ENCODE peak calls at places on chromosomes 7 and 10, in five cellular contexts. One of them, this sample, is unnamed.
A peak's percentile ranks its signal among the peaks of the same experiment; 100 is the strongest.

GRCh38 chr7:102453319-102453718 is 11.3 kb downstream of the ALKBH4 start:
- DNase-seq in HepG2: no peak
- DNase-seq in ovary: no peak
- DNase-seq in transverse colon: no peak
- DNase-seq in esophagus muscularis mucosa: no peak
- DNase-seq in this sample: no peak

GRCh38 chr7:77351539-77352004 is 64.6 kb downstream of the GSAP start:
- DNase-seq in HepG2: no peak
- DNase-seq in ovary: no peak
- DNase-seq in transverse colon: peak; percentile 32
- DNase-seq in esophagus muscularis mucosa: peak; percentile 89
- DNase-seq in this sample: no peak

GRCh38 chr7:13778967-13779366 is 210.5 kb downstream of the ETV1 start:
- DNase-seq in HepG2: no peak
- DNase-seq in ovary: no peak
- DNase-seq in transverse colon: no peak
- DNase-seq in esophagus muscularis mucosa: no peak
- DNase-seq in this sample: no peak

GRCh38 chr7:49791089-49791741 is 17.8 kb downstream of the VWC2 start:
- DNase-seq in HepG2: peak; percentile 28
- DNase-seq in ovary: no peak
- DNase-seq in transverse colon: peak; percentile 26
- DNase-seq in esophagus muscularis mucosa: peak; percentile 77
- DNase-seq in this sample: no peak

GRCh38 chr10:3045471-3046209 is 21.7 kb upstream of the PFKP start:
- DNase-seq in HepG2: peak; percentile 27
- DNase-seq in ovary: peak; percentile 78
- DNase-seq in transverse colon: peak; percentile 37
- DNase-seq in esophagus muscularis mucosa: peak; percentile 95
- DNase-seq in this sample: peak; percentile 76

GRCh38 chr7:6614941-6615737 is at the start of gene ZNF853:
- DNase-seq in HepG2: no peak
- DNase-seq in ovary: peak; percentile 70
- DNase-seq in transverse colon: no peak
- DNase-seq in esophagus muscularis mucosa: no peak
- DNase-seq in this sample: no peak

GRCh38 chr7:101924171-101924570 is 106.7 kb downstream of the CUX1 start:
- DNase-seq in HepG2: no peak
- DNase-seq in ovary: no peak
- DNase-seq in transverse colon: no peak
- DNase-seq in esophagus muscularis mucosa: no peak
- DNase-seq in this sample: peak; percentile 83

GRCh38 chr7:18684899-18685298 is 189.3 kb downstream of the HDAC9 start:
- DNase-seq in HepG2: no peak
- DNase-seq in ovary: no peak
- DNase-seq in transverse colon: no peak
- DNase-seq in esophagus muscularis mucosa: no peak
- DNase-seq in this sample: no peak

GRCh38 chr7:133290676-133291332 is 37.9 kb downstream of the EXOC4 start:
- DNase-seq in HepG2: no peak
- DNase-seq in ovary: no peak
- DNase-seq in transverse colon: no peak
- DNase-seq in esophagus muscularis mucosa: no peak
- DNase-seq in this sample: no peak

GRCh38 chr10:45673074-45673628 is 579 bp upstream of the ZFAND4 start:
- DNase-seq in HepG2: peak; percentile 37
- DNase-seq in ovary: no peak
- DNase-seq in transverse colon: peak; percentile 23
- DNase-seq in esophagus muscularis mucosa: no peak
- DNase-seq in this sample: no peak

GRCh38 chr10:45675388-45675787 is 2.8 kb upstream of the ZFAND4 start:
- DNase-seq in HepG2: no peak
- DNase-seq in ovary: no peak
- DNase-seq in transverse colon: no peak
- DNase-seq in esophagus muscularis mucosa: no peak
- DNase-seq in this sample: no peak

DNA sequence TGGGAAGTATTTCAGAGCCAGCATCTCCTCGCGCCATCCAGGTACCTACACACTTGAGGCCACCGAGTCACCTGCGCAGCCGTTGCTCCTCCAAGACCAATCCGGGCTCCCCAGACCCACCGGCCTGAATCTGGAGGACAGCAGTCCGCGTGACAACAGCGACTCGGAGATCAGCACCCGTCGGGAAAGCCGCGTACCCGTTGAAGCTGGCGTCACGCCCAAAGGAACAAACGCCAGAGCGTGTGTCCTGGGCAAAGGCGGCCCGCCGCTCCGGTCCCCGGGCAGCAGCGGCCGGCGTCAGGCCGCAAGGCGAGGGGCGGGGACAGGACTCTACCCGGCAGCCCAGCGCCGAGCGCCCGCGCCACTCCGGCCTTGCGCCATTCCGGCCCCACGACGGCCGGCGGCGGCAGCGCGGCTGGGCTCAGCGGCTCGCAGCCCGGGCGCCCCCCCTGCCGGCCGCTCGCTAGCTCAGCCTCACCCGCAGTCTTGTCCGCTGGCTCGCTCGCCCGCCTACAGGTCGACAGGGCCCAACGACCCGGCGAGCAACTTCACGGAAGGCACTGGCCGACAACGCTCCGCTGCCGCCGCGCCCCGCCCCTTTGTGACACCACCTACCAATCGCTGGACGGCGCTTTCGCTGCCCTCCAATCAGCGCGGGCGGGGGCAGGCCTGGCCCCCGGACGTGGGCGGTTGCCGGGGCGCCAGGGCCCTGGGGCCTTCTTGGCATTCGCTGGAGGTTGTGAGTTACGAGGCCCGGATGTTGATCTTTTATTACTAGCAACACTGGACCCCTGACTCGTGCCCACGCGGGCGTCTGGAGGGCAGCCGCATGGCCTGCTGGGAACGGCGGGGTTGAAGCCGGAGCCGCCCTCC is at the start of gene ZFAND4:
- DNase-seq in HepG2: peak; percentile 93
- DNase-seq in ovary: peak; percentile 94
- DNase-seq in transverse colon: peak; percentile 98
- DNase-seq in esophagus muscularis mucosa: peak; percentile 99
- DNase-seq in this sample: peak; percentile 99
- TF ChIP-seq POLR2A in HepG2: peak; percentile 55
- TF ChIP-seq POLR2A in ovary: peak; percentile 63
- TF ChIP-seq POLR2A in transverse colon: peak; percentile 45
- TF ChIP-seq POLR2A in esophagus muscularis mucosa: no peak
- TF ChIP-seq POLR2A in this sample: no peak

GRCh38 chr7:5088906-5089305 is 43.2 kb downstream of the RBAK start:
- DNase-seq in HepG2: no peak
- DNase-seq in ovary: no peak
- DNase-seq in transverse colon: no peak
- DNase-seq in esophagus muscularis mucosa: no peak
- DNase-seq in this sample: no peak

GRCh38 chr7:5077740-5078139 is 32.1 kb downstream of the RBAK start:
- DNase-seq in HepG2: no peak
- DNase-seq in ovary: no peak
- DNase-seq in transverse colon: no peak
- DNase-seq in esophagus muscularis mucosa: no peak
- DNase-seq in this sample: no peak

GRCh38 chr7:5082806-5083205 is 37.1 kb downstream of the RBAK start:
- DNase-seq in HepG2: no peak
- DNase-seq in ovary: no peak
- DNase-seq in transverse colon: no peak
- DNase-seq in esophagus muscularis mucosa: no peak
- DNase-seq in this sample: no peak

GRCh38 chr7:5086256-5086655 is 40.6 kb downstream of the RBAK start:
- DNase-seq in HepG2: no peak
- DNase-seq in ovary: no peak
- DNase-seq in transverse colon: no peak
- DNase-seq in esophagus muscularis mucosa: no peak
- DNase-seq in this sample: no peak

DNA sequence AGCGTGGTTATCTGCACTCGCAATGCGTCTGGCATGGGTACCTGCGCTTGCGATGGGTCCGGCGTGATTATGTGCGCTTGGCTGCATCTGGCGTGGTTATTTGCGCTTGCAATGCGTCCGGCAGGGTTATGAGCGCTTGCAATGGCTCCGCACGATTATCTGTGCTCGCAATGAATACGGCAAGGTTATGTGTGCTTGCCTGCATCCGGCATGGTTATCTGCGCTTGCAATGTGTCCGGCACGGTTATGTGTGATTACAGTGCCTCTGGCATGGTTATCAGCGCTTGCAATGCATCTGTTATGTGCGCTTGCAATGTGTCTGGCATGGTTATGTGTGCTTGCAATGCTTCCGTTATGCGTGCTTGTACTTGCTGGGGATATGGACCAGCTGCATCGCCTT is 37.6 kb downstream of the RBAK start:
- DNase-seq in HepG2: no peak
- DNase-seq in ovary: no peak
- DNase-seq in transverse colon: no peak
- DNase-seq in esophagus muscularis mucosa: no peak
- DNase-seq in this sample: no peak
- TF ChIP-seq EP300 in HepG2: no peak
- TF ChIP-seq EP300 in ovary: no peak
- TF ChIP-seq EP300 in transverse colon: no peak
- TF ChIP-seq EP300 in esophagus muscularis mucosa: no peak
- TF ChIP-seq EP300 in this sample: no peak

GRCh38 chr7:143263266-143264195 is at the start of gene GSTK1:
- DNase-seq in HepG2: peak; percentile 66
- DNase-seq in ovary: peak; percentile 81
- DNase-seq in transverse colon: peak; percentile 89
- DNase-seq in esophagus muscularis mucosa: peak; percentile 94
- DNase-seq in this sample: peak; percentile 90
- TF ChIP-seq POLR2A in HepG2: peak; percentile 98
- TF ChIP-seq POLR2A in ovary: no peak
- TF ChIP-seq POLR2A in transverse colon: peak; percentile 92
- TF ChIP-seq POLR2A in esophagus muscularis mucosa: peak; percentile 50
- TF ChIP-seq POLR2A in this sample: peak; percentile 87

GRCh38 chr10:88063861-88064521 is 200.6 kb downstream of the PTEN start:
- DNase-seq in HepG2: no peak
- DNase-seq in ovary: no peak
- DNase-seq in transverse colon: no peak
- DNase-seq in esophagus muscularis mucosa: no peak
- DNase-seq in this sample: no peak

GRCh38 chr10:88065384-88066049 is 202.1 kb downstream of the PTEN start:
- DNase-seq in HepG2: no peak
- DNase-seq in ovary: no peak
- DNase-seq in transverse colon: no peak
- DNase-seq in esophagus muscularis mucosa: no peak
- DNase-seq in this sample: no peak

GRCh38 chr10:88066319-88066718 is 202.9 kb downstream of the PTEN start:
- DNase-seq in HepG2: no peak
- DNase-seq in ovary: no peak
- DNase-seq in transverse colon: no peak
- DNase-seq in esophagus muscularis mucosa: no peak
- DNase-seq in this sample: no peak

GRCh38 chr10:88062798-88063472 is 199.5 kb downstream of the PTEN start:
- DNase-seq in HepG2: peak; percentile 56
- DNase-seq in ovary: no peak
- DNase-seq in transverse colon: no peak
- DNase-seq in esophagus muscularis mucosa: no peak
- DNase-seq in this sample: no peak

DNA sequence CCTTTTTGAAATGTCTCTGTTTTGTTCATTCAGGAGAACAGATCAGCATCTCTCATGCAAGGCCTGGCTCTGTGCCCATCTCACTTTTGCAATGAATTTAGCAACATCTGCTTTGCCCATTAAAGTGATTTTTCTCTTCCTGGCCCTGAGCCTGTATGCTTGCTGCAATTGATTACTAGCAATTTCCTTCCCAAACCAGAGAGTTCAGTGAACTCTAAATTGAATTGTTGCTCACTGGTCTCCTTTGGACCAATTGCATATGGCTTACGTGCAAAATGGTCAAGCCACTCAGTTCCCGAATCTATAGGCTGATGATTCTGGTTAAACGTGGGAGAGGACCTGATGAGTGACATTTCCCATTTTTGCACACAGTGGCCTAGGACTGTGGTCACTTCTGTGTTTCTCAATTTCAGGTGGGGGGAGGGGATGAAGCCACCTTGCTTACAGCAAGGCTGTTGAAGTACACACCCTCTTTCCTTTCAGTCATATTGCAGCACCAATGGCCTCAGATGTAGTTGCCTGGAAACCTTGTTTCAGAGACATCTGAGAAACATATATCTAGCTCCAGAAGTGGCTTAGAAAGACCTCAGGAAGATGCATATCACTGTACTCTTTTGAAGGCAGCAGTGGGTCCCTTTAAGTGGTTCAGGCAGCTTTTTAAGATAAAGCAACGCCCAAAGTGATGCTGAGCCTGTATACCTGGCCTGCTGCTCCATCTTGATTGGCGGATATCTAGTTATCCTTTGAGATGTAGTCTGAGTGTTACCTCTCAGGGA is 201.4 kb downstream of the PTEN start:
- DNase-seq in HepG2: no peak
- DNase-seq in ovary: no peak
- DNase-seq in transverse colon: peak; percentile 50
- DNase-seq in esophagus muscularis mucosa: peak; percentile 93
- DNase-seq in this sample: peak; percentile 89
- TF ChIP-seq EP300 in HepG2: no peak
- TF ChIP-seq EP300 in ovary: no peak
- TF ChIP-seq EP300 in transverse colon: peak; percentile 61
- TF ChIP-seq EP300 in esophagus muscularis mucosa: no peak
- TF ChIP-seq EP300 in this sample: peak; percentile 41

DNA sequence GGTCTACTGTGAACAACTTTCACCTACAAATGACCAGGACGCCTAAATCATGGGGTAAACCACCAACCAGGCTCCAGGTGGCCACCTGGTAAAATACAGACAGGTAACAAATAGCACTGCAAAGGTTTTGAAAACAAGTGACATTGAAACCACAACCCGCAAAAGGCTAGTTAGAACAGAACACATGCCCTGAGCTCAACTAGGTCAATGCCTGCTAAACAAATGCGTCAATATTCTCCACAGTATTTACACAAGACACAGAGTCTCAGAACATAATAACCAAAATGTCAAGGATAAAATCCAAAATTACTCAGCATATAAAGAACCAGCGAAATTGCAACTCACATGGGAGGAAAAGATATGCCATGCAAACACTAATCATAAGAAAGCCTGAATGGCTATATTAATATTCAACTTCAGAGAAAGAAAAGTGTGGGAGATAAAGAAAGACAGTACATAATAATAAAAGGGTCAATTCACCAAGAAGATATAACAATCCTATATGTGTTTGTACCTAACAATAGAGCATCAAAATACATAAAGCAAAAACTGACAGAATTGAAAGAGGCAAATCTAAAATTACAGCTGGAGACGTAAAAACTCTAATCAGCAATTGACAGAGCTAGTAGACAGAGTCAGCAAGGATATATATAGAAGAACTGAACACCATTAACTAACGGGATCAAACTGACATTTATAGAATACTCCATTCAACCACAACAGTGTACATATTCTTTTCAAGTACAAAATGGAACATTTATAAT is 47.6 kb downstream of the SMURF1 start:
- DNase-seq in HepG2: peak; percentile 44
- DNase-seq in ovary: no peak
- DNase-seq in transverse colon: no peak
- DNase-seq in esophagus muscularis mucosa: no peak
- DNase-seq in this sample: no peak
- TF ChIP-seq POLR2A in HepG2: no peak
- TF ChIP-seq POLR2A in ovary: no peak
- TF ChIP-seq POLR2A in transverse colon: no peak
- TF ChIP-seq POLR2A in esophagus muscularis mucosa: no peak
- TF ChIP-seq POLR2A in this sample: no peak